ENCODE peak calls at places on chromosomes 13 and 19, in seven cellular contexts. Q is mammary epithelial cell, K is tibial artery, O is foreskin fibroblast, A is pancreas, U is choroid plexus epithelial cell, C is psoas muscle. X is an unnamed sample.

GRCh38 chr13:94416454-94417080 is 62.9 kb downstream of the DCT start:
- DNase-seq in Q (peak; percentile 15), K (no peak), O (no peak), A (no peak), U (peak; percentile 67), C (no peak), X (peak; percentile 35)

GRCh38 chr13:36297600-36298338 is at the start of gene CCDC169:
- DNase-seq in Q (peak; percentile 29), K (peak; percentile 62), O (peak; percentile 64), A (peak; percentile 75), U (peak; percentile 52), C (peak; percentile 80), X (peak; percentile 58)

GRCh38 chr13:24180743-24181384 is 20.3 kb downstream of the SPATA13 start:
- DNase-seq in Q (no peak), K (no peak), O (no peak), A (no peak), U (peak; percentile 68), C (no peak), X (peak; percentile 32)

GRCh38 chr13:114124921-114125320 is 7.5 kb downstream of the RASA3 start:
- DNase-seq in Q (peak; percentile 79), K (no peak), O (peak; percentile 84), A (no peak), U (peak; percentile 76), C (peak; percentile 25), X (peak; percentile 66)

GRCh38 chr13:110524484-110525254 is 36.9 kb downstream of the RAB20 start:
- DNase-seq in Q (peak; percentile 29), K (no peak), O (no peak), A (no peak), U (no peak), C (no peak), X (no peak)

GRCh38 chr13:35255241-35255640 is 221.2 kb downstream of the MAB21L1 start:
- DNase-seq in Q (peak; percentile 8), K (no peak), O (no peak), A (no peak), U (no peak), C (peak; percentile 18), X (no peak)

GRCh38 chr13:101383595-101383994 is 32.7 kb downstream of the NALCN start:
- DNase-seq in Q (no peak), K (no peak), O (no peak), A (no peak), U (no peak), C (no peak), X (no peak)

GRCh38 chr13:46615888-46616531 is 63.0 kb downstream of the LRCH1 start:
- DNase-seq in Q (no peak), K (no peak), O (no peak), A (no peak), U (peak; percentile 49), C (no peak), X (peak; percentile 59)

GRCh38 chr19:27776020-27776419 is 1436.9 kb downstream of the UQCRFS1 start:
- DNase-seq in Q (peak; percentile 19), K (no peak), O (peak; percentile 17), A (no peak), U (peak; percentile 78), C (no peak), X (peak; percentile 85)

GRCh38 chr19:5032101-5032967 is 63.4 kb downstream of the KDM4B start:
- DNase-seq in Q (no peak), K (no peak), O (no peak), A (no peak), U (no peak), C (no peak), X (peak; percentile 21)

GRCh38 chr19:5028229-5028886 is 59.4 kb downstream of the KDM4B start:
- DNase-seq in Q (no peak), K (no peak), O (no peak), A (no peak), U (no peak), C (no peak), X (no peak)

GRCh38 chr19:5030822-5031221 is 61.9 kb downstream of the KDM4B start:
- DNase-seq in Q (no peak), K (no peak), O (no peak), A (no peak), U (no peak), C (no peak), X (no peak)

GRCh38 chr19:5030136-5030820 is 61.4 kb downstream of the KDM4B start:
- DNase-seq in Q (no peak), K (no peak), O (no peak), A (no peak), U (no peak), C (no peak), X (no peak)

DNA sequence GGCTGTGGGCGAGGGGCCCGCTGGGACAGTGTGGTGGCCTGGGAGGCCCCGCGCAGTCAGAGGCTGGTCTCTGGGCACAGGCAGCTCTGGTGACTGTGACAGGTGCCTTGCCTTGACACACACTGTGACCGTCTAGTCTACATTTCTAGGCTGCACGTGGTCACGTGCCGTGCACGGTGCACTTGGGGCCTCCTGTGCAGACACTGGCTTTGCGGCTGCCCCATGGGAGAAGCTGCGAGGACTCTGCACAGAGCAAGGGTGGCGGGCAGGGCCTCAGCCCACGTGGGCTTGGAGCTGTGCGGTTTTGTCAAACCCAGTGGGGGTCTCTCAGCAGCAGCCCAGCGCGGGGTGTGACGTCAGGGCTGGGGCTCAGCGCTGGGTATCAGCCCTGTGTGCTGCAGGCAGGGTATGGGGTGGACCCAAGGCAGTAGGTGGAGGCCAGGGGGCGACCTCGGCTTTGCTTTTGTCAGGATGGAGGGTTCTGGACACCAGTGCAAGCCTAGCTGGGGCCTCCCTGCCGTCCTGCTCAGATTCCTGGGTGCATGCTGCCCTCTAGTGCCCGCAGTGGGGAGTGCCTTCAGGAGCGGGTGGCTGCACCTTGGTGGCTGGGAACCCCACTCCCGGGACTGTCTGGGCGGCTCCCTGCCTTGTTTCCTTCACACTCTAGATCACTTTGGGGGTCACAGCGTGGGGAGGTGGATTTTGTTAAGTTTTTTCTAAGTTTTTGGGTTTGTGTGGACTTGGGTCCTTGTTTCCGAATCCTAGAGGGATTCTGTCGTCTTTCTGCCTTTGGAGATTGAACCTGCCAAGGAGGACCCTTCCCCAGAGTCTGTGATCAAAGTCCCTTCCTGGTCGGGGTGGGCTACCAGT is 62.6 kb downstream of the KDM4B start:
- DNase-seq in Q (peak; percentile 48), K (peak; percentile 80), O (peak; percentile 65), A (peak; percentile 63), U (peak; percentile 81), C (peak; percentile 91), X (peak; percentile 77)
- H3K4me3 ChIP-seq in Q (no peak overlapping the region), K (no peak overlapping the region), O (no peak overlapping the region), A (no peak overlapping the region), U (no peak overlapping the region), C (no peak overlapping the region), X (no peak overlapping the region)

GRCh38 chr19:1855040-1855827 is 7.0 kb upstream of the REXO1 start:
- DNase-seq in Q (peak; percentile 88), K (peak; percentile 86), O (peak; percentile 92), A (peak; percentile 86), U (peak; percentile 82), C (peak; percentile 91), X (peak; percentile 85)
- TF ChIP-seq CTCF in Q (no peak), K (no peak), O (no peak), A (no peak), U (no peak), C (no peak), X (no peak)

GRCh38 chr19:35116085-35116801 is 620 bp downstream of the FXYD3 start:
- DNase-seq in Q (peak; percentile 82), K (no peak), O (no peak), A (peak; percentile 49), U (no peak), C (no peak), X (no peak)
- H3K4me3 ChIP-seq in Q (peak overlapping the region; percentile 89), K (no peak overlapping the region), O (no peak overlapping the region), A (peak overlapping the region; percentile 41), U (no peak overlapping the region), C (no peak overlapping the region), X (no peak overlapping the region)

GRCh38 chr19:2619076-2619475 is 83.4 kb downstream of the GNG7 start:
- DNase-seq in Q (no peak), K (no peak), O (no peak), A (no peak), U (no peak), C (no peak), X (no peak)
- TF ChIP-seq CTCF in Q (no peak), K (no peak), O (no peak), A (no peak), U (no peak), C (no peak), X (no peak)

DNA sequence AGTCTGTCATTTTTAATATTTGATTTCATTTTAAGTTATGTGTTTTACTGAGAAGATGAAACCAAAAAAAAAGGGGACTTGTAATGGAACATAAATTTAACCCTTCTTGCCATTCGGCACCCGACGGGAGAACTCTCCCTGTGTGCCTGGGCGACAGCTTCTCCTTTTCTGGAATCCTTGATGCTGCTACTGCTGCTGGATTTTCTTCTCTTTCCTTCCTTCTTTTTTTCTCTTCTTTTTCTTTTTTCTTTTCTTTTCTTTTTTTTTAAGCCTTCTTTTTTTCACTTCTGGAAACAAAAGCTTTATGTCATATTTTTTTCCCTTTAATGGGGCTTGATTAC is 11.1 kb upstream of the ZNF536 start:
- DNase-seq in Q (no peak), K (no peak), O (no peak), A (no peak), U (no peak), C (no peak), X (no peak)
- H3K4me3 ChIP-seq in Q (no peak overlapping the region), K (no peak overlapping the region), O (no peak overlapping the region), A (no peak overlapping the region), U (no peak overlapping the region), C (peak overlapping the region; percentile 49), X (no peak overlapping the region)

GRCh38 chr13:97659602-97660001 is 225.6 kb downstream of the RAP2A start:
- DNase-seq in Q (no peak), K (no peak), O (no peak), A (no peak), U (peak; percentile 59), C (no peak), X (peak; percentile 56)
- TF ChIP-seq CTCF in Q (no peak), K (no peak), O (peak; percentile 17), A (no peak), U (peak; percentile 66), C (peak; percentile 56), X (peak; percentile 53)

X was measured in fibroblast of pulmonary artery.